ENCODE peak calls at places on chromosomes 5 and 9, in four cellular contexts. P is K562, T is HCT116, W is HepG2. M is an unnamed sample. For H3K4me1, the result is how much of the 10 kb centered on the place peaks cover.

GRCh38 chr5:62143268-62144229 is 162.5 kb upstream of the KIF2A start:
- DNase-seq in P (no peak), T (peak), W (peak), M (peak)

GRCh38 chr9:111731916-111732315 is 62.8 kb downstream of the SHOC1 start:
- DNase-seq in P (no peak), T (no peak), W (no peak), M (no peak)

GRCh38 chr5:175796536-175797499 is 74.6 kb upstream of the CPLX2 start:
- DNase-seq in P (peak), T (peak), W (peak), M (peak)

GRCh38 chr5:90191352-90192045 is 218.1 kb downstream of the CETN3 start:
- DNase-seq in P (no peak), T (no peak), W (no peak), M (peak)

GRCh38 chr9:108360304-108360703 is 495.5 kb downstream of the ACTL7B start:
- DNase-seq in P (no peak), T (no peak), W (no peak), M (no peak)

GRCh38 chr9:5633243-5633642 is 4.3 kb downstream of the RIC1 start:
- DNase-seq in P (peak), T (no peak), W (no peak), M (no peak)

GRCh38 chr5:98827161-98827560 is 53.7 kb downstream of the RGMB start:
- DNase-seq in P (peak), T (peak), W (peak), M (peak)

GRCh38 chr9:76701441-76702031 is 62.7 kb upstream of the PCA3 start:
- DNase-seq in P (no peak), T (no peak), W (no peak), M (no peak)

GRCh38 chr5:82735160-82735789 is 341.9 kb downstream of the TMEM167A start:
- DNase-seq in P (no peak), T (peak), W (peak), M (no peak)

GRCh38 chr9:32449969-32450368 is 65.5 kb downstream of the ACO1 start:
- DNase-seq in P (no peak), T (no peak), W (no peak), M (no peak)

GRCh38 chr5:163565492-163565891 is 60.1 kb downstream of the MAT2B start:
- DNase-seq in P (no peak), T (no peak), W (no peak), M (no peak)

GRCh38 chr5:40827479-40827977 is 7.5 kb downstream of the RPL37 start:
- DNase-seq in P (no peak), T (no peak), W (no peak), M (no peak)

GRCh38 chr9:113650207-113651131 is 186.9 kb downstream of the RGS3 start:
- DNase-seq in P (no peak), T (no peak), W (peak), M (no peak)

GRCh38 chr5:170266570-170267379 is 30.8 kb downstream of the LCP2 start:
- DNase-seq in P (no peak), T (no peak), W (no peak), M (no peak)

GRCh38 chr5:158471179-158471924 is 612.4 kb upstream of the CLINT1 start:
- DNase-seq in P (no peak), T (no peak), W (no peak), M (no peak)

GRCh38 chr5:152844713-152845112 is 439.6 kb upstream of the NMUR2 start:
- DNase-seq in P (no peak), T (no peak), W (no peak), M (no peak)

DNA sequence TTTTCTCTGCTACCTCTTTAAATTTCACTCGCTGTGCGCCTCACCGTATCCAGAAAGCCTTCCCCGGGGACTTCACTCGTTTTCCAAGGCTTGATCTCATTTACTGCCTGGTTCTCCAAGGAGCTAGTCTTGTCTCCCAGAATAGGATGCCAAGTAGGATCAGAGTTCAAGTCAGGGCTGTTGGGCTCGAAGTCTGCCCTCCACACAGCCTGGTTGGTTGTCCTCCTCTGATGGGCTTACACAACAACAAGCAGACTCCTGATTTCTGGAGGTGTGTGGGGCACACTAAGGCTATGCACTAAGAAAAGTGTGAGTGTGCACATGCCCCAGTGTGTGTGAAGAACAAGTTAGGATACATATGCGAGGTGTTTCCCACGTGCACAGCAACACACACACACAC is 14.0 kb upstream of the TNIP1 start:
- DNase-seq in P (no peak), T (no peak), W (no peak), M (no peak)
- TF ChIP-seq ELF1 in P (no peak), T (no peak), W (no peak), M (no peak)

GRCh38 chr9:120714088-120714845 is at the start of gene MEGF9:
- DNase-seq in P (peak), T (peak), W (peak), M (peak)
- H3K4me1 ChIP-seq in P (under half), T (under half), W (half or more), M (under half)

GRCh38 chr5:180605554-180606214 is 14.4 kb upstream of the SCGB3A1 start:
- DNase-seq in P (peak), T (peak), W (peak), M (peak)
- TF ChIP-seq ELF1 in P (no peak), T (no peak), W (no peak), M (no peak)

GRCh38 chr5:172434246-172434645 is 20.1 kb downstream of the SH3PXD2B start:
- DNase-seq in P (no peak), T (no peak), W (no peak), M (no peak)

GRCh38 chr5:172433513-172433912 is 20.8 kb downstream of the SH3PXD2B start:
- DNase-seq in P (no peak), T (no peak), W (peak), M (no peak)

GRCh38 chr5:172435362-172436077 is 18.8 kb downstream of the SH3PXD2B start:
- DNase-seq in P (no peak), T (no peak), W (no peak), M (no peak)

GRCh38 chr5:172430354-172430753 is 24.0 kb downstream of the SH3PXD2B start:
- DNase-seq in P (no peak), T (no peak), W (no peak), M (no peak)

DNA sequence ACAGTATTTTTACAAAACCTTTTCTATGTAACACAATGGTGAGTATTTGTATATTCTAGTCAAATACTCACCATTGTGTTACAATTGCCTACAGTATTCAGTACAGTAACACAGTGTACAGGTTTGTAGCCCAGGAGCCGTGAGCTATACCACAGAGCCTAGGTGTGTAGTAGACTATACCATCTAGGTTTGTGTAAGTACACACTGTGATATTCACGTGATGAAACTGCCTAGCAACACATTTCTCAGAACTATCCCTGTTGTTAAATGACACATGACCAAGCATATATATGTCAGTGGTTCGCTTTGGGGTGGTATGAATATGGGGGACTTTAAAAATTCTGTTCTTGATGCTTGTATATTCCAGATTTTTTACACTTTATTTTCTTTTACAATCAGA is 21.3 kb downstream of the SH3PXD2B start:
- DNase-seq in P (no peak), T (no peak), W (no peak), M (no peak)
- H3K4me1 ChIP-seq in P (under half), T (under half), W (half or more), M (under half)

GRCh38 chr5:144205141-144205551 is 34.5 kb downstream of the KCTD16 start:
- DNase-seq in P (no peak), T (no peak), W (no peak), M (peak)
- TF ChIP-seq ELF1 in P (no peak), T (no peak), W (no peak), M (no peak)